ENCODE peak calls at places on chromosomes 3 and 15, in seven cellular contexts. P, G, Y, S, N, J and F are unnamed samples.

GRCh38 chr3:110799236-110799635 is 272.4 kb upstream of the NECTIN3 start:
- DNase-seq in P (no peak), G (no peak), Y (no peak), S (no peak), N (no peak), J (no peak), F (no peak)

GRCh38 chr3:193391902-193392301 is 13.3 kb upstream of the ATP13A5 start:
- DNase-seq in P (no peak), G (no peak), Y (no peak), S (peak; percentile 57), N (no peak), J (no peak), F (no peak)

GRCh38 chr3:122681294-122682015 is 816 bp downstream of the PARP14 start:
- DNase-seq in P (no peak), G (no peak), Y (no peak), S (no peak), N (no peak), J (no peak), F (no peak)

GRCh38 chr3:184693011-184693975 is 18.6 kb downstream of the MAGEF1 start:
- DNase-seq in P (no peak), G (no peak), Y (no peak), S (no peak), N (peak; percentile 39), J (no peak), F (no peak)

GRCh38 chr3:67646586-67647234 is 7.7 kb downstream of the SUCLG2 start:
- DNase-seq in P (no peak), G (no peak), Y (no peak), S (peak; percentile 75), N (no peak), J (no peak), F (no peak)

GRCh38 chr3:110773413-110773954 is 298.1 kb upstream of the NECTIN3 start:
- DNase-seq in P (no peak), G (no peak), Y (no peak), S (no peak), N (no peak), J (no peak), F (no peak)

GRCh38 chr3:10547841-10548783 is 42.7 kb upstream of the ATP2B2 start:
- DNase-seq in P (no peak), G (no peak), Y (no peak), S (peak; percentile 14), N (no peak), J (no peak), F (no peak)

GRCh38 chr3:186277268-186277909 is 84.6 kb downstream of the DGKG start:
- DNase-seq in P (no peak), G (no peak), Y (no peak), S (peak; percentile 64), N (peak; percentile 36), J (no peak), F (no peak)

GRCh38 chr3:94115482-94115881 is 52.6 kb downstream of the NSUN3 start:
- DNase-seq in P (no peak), G (peak; percentile 27), Y (no peak), S (no peak), N (no peak), J (no peak), F (no peak)

GRCh38 chr3:11558002-11558401 is 85.7 kb downstream of the VGLL4 start:
- DNase-seq in P (no peak), G (no peak), Y (peak; percentile 20), S (no peak), N (no peak), J (no peak), F (no peak)

GRCh38 chr15:26531489-26531888 is 241.4 kb downstream of the GABRB3 start:
- DNase-seq in P (no peak), G (no peak), Y (no peak), S (no peak), N (no peak), J (no peak), F (no peak)

DNA sequence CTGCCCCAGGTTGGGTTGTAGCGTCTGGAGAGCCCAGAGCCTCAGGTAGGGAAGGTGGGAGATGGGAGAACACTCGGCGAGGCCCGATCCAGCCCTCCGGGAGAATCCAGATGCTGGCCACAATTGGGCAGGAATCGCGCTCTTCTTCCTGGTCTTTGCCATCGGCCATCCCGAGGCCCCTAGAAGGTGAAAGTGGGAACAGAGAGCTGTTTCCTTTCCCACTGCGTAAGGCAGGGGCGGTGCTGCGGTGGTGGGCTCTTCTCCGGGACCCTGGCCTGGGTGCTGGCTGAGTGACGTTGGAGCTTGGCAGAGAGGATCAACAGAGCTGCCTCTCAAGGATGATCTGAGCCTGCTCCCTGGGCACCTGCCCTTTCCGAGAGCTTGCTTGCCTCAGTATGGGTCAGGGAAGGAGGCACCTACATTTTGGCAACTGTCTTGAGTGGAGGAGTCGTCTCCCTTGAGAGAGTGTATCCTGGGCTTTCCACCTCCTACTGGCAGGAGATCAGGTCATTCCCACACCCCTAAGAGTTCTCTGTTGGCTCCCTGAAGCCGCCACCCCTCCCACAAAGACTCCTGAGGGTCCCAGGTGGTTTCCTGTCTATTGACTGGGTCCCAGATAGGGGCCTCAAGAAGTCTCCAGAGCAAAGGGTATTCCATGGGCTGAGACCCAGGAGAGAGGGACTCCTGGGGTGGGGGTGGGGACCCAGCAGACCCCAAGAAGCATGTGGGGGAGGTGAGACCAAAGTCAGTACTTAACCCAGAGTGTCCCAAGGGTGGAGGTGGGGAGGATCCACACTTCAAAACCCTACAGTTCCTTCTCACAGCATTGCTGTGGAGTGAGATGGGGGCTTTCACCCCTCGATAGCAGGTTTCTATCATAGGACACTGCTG is 1.6 kb downstream of the C15orf39 start:
- DNase-seq in P (no peak), G (no peak), Y (no peak), S (no peak), N (no peak), J (peak; percentile 42), F (no peak)
- H3K4me1 ChIP-seq in P (peaks cover 41% of the 10 kb centered on the region), G (peaks cover 39% of the 10 kb centered on the region), Y (peaks cover 52% of the 10 kb centered on the region), S (peaks cover 39% of the 10 kb centered on the region), N (peaks cover 31% of the 10 kb centered on the region), J (peaks cover 29% of the 10 kb centered on the region), F (peaks cover 42% of the 10 kb centered on the region)

DNA sequence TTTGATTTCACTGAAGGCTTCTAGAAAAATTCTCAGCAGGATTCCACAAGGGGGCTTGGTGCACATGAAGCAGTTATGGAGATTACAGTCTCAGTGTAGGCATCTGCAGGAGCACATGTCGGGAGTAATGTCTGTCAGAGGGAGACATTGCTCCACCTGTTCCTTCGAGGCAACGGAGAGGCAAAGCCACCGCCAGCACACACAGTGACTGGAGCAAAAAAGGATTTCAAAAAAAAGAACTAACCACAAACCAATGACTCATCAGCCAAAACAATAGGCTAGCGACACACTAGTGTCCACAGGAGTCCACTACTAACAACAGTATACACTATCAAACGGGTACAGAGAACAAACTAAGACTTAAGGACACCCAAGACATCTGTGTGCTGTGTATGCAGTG is 68.9 kb downstream of the NPTN start:
- DNase-seq in P (no peak), G (no peak), Y (no peak), S (no peak), N (no peak), J (no peak), F (no peak)
- H3K27ac ChIP-seq in P (no peak overlapping the region), G (no peak overlapping the region), Y (no peak overlapping the region), S (no peak overlapping the region), N (peak overlapping the region; percentile 59), J (no peak overlapping the region), F (no peak overlapping the region)

DNA sequence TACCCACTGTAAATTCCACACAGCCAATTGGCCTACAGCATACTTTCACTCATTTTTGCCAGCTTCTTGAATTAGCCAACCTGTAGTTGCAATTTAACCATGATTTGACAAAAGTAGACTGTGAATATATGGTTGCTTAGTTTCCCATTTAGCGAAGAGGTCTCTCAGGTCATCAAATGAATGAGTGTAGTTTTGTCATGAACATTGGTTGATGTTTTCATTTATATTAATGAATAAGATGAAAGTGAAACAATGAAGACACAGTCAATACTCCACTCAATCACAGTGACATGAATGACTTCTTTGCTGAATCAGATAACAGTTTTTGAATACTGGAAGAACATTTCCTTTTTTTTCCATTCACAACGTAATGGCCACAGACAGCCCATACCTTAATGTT is 15.3 kb upstream of the FAM3D start:
- DNase-seq in P (no peak), G (no peak), Y (no peak), S (no peak), N (no peak), J (no peak), F (no peak)
- H3K36me3 ChIP-seq in P (no peaks in the 10 kb centered on the region), G (no peaks in the 10 kb centered on the region), Y (no peaks in the 10 kb centered on the region), S (no peaks in the 10 kb centered on the region), N (no peaks in the 10 kb centered on the region), J (no peaks in the 10 kb centered on the region), F (no peaks in the 10 kb centered on the region)

DNA sequence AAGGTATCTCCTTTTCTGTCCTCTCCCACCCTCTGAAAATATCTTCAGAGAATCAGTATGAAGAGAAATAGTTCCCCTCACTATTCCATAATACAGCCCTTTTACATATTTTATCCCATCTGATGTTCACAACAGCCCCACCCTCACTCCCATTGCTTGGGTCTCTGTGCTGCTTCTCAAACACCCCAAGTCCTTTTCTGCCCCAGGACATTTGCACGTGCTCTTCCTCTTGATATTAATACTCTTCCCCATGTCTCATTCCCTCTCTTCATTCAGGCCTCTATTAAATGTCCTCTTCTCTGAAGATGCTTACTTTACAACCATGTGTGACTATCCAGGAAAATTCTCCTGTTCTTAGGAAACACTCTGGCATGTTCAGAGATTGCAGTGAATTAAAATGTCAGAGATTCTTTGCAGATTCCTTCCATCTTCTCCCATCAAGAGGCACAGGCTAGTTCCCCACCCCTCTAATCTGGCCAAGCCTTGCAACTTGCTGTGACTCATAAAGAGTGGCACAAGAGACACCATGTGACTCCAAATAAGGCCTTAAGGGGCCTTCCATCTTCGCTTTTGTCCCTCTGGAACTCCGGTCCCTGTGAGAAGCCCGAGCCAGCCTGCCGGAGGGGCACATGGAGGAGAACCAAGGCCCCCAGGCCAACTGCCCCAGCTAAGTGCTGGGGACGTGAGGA is 128.5 kb downstream of the CHSY1 start:
- DNase-seq in P (no peak), G (no peak), Y (no peak), S (no peak), N (no peak), J (no peak), F (no peak)
- H3K4me1 ChIP-seq in P (peaks cover 24% of the 10 kb centered on the region), G (peaks cover 60% of the 10 kb centered on the region), Y (peaks cover 68% of the 10 kb centered on the region), S (peaks cover 22% of the 10 kb centered on the region), N (peaks cover 27% of the 10 kb centered on the region), J (peaks cover 11% of the 10 kb centered on the region), F (peaks cover 26% of the 10 kb centered on the region)

GRCh38 chr15:85523530-85523929 is 143.1 kb downstream of the AKAP13 start:
- DNase-seq in P (no peak), G (no peak), Y (no peak), S (no peak), N (no peak), J (no peak), F (peak; percentile 52)
- H3K27ac ChIP-seq in P (no peak overlapping the region), G (no peak overlapping the region), Y (no peak overlapping the region), S (no peak overlapping the region), N (no peak overlapping the region), J (no peak overlapping the region), F (no peak overlapping the region)

DNA sequence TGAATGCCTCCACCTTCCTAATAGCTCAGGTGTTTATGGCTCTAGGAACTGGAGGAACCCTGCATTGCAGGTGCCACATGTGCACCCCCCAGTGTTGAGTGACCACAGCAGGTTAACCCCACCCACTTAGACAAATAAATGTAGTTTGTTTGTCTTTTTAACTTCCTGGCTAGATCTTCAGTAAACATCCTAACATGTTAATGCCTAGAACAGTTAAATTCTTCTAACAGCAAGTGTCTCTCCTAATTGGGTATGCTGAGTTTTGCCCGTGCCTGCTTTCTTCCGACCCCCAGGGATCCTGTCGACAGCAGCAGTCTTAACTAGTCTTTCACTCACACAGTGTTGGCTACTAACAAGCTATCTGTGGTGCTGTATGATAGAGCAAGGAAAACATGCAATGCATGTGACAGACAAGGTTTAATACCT is 35.5 kb downstream of the SRP14 start:
- DNase-seq in P (no peak), G (no peak), Y (no peak), S (no peak), N (no peak), J (no peak), F (no peak)
- H3K36me3 ChIP-seq in P (peaks cover 16% of the 10 kb centered on the region), G (no peaks in the 10 kb centered on the region), Y (peaks cover 89% of the 10 kb centered on the region), S (no peaks in the 10 kb centered on the region), N (peaks cover 48% of the 10 kb centered on the region), J (peaks cover 4% of the 10 kb centered on the region), F (peaks cover 29% of the 10 kb centered on the region)